ENCODE peak calls at places on chromosomes 16 and 17, in seven cellular contexts. One of them, this sample, is unnamed.

GRCh38 chr16:13039526-13039925 is 138.1 kb downstream of the SHISA9 start:
- DNase-seq in OCI-LY7: no peak
- DNase-seq in left kidney: no peak
- DNase-seq in activated CD4-positive, alpha-beta T cell treated with anti-CD3 and anti-CD28 coated beads for 24 hours: no peak
- DNase-seq in cardiac muscle cell: no peak
- DNase-seq in DMS53: no peak
- DNase-seq in cerebellum: no peak
- DNase-seq in this sample: no peak

GRCh38 chr17:50107790-50108414 is 12.8 kb downstream of the PDK2 start:
- DNase-seq in OCI-LY7: no peak
- DNase-seq in left kidney: no peak
- DNase-seq in activated CD4-positive, alpha-beta T cell treated with anti-CD3 and anti-CD28 coated beads for 24 hours: no peak
- DNase-seq in cardiac muscle cell: no peak
- DNase-seq in DMS53: no peak
- DNase-seq in cerebellum: no peak
- DNase-seq in this sample: no peak

GRCh38 chr17:52027081-52027480 is 131.4 kb downstream of the CA10 start:
- DNase-seq in OCI-LY7: no peak
- DNase-seq in left kidney: no peak
- DNase-seq in activated CD4-positive, alpha-beta T cell treated with anti-CD3 and anti-CD28 coated beads for 24 hours: no peak
- DNase-seq in cardiac muscle cell: no peak
- DNase-seq in DMS53: peak
- DNase-seq in cerebellum: no peak
- DNase-seq in this sample: no peak

GRCh38 chr16:73126453-73126853 is 78.5 kb upstream of the ZFHX3 start:
- DNase-seq in OCI-LY7: no peak
- DNase-seq in left kidney: no peak
- DNase-seq in activated CD4-positive, alpha-beta T cell treated with anti-CD3 and anti-CD28 coated beads for 24 hours: no peak
- DNase-seq in cardiac muscle cell: peak
- DNase-seq in DMS53: no peak
- DNase-seq in cerebellum: no peak
- DNase-seq in this sample: no peak

GRCh38 chr17:39385040-39385439 is 16.4 kb downstream of the FBXL20 start:
- DNase-seq in OCI-LY7: no peak
- DNase-seq in left kidney: no peak
- DNase-seq in activated CD4-positive, alpha-beta T cell treated with anti-CD3 and anti-CD28 coated beads for 24 hours: no peak
- DNase-seq in cardiac muscle cell: no peak
- DNase-seq in DMS53: no peak
- DNase-seq in cerebellum: no peak
- DNase-seq in this sample: no peak

GRCh38 chr17:46003907-46004748 is 5.1 kb downstream of the STH start:
- DNase-seq in OCI-LY7: no peak
- DNase-seq in left kidney: no peak
- DNase-seq in activated CD4-positive, alpha-beta T cell treated with anti-CD3 and anti-CD28 coated beads for 24 hours: no peak
- DNase-seq in cardiac muscle cell: peak
- DNase-seq in DMS53: peak
- DNase-seq in cerebellum: peak
- DNase-seq in this sample: no peak

GRCh38 chr17:5628262-5628661 is 44.0 kb upstream of the NLRP1 start:
- DNase-seq in OCI-LY7: no peak
- DNase-seq in left kidney: no peak
- DNase-seq in activated CD4-positive, alpha-beta T cell treated with anti-CD3 and anti-CD28 coated beads for 24 hours: no peak
- DNase-seq in cardiac muscle cell: no peak
- DNase-seq in DMS53: no peak
- DNase-seq in cerebellum: no peak
- DNase-seq in this sample: no peak

GRCh38 chr17:30304778-30305177 is 13.0 kb upstream of the BLMH start:
- DNase-seq in OCI-LY7: no peak
- DNase-seq in left kidney: no peak
- DNase-seq in activated CD4-positive, alpha-beta T cell treated with anti-CD3 and anti-CD28 coated beads for 24 hours: no peak
- DNase-seq in cardiac muscle cell: peak
- DNase-seq in DMS53: no peak
- DNase-seq in cerebellum: no peak
- DNase-seq in this sample: no peak

GRCh38 chr16:16164244-16164643 is 59.0 kb downstream of the ABCC6 start:
- DNase-seq in OCI-LY7: no peak
- DNase-seq in left kidney: no peak
- DNase-seq in activated CD4-positive, alpha-beta T cell treated with anti-CD3 and anti-CD28 coated beads for 24 hours: no peak
- DNase-seq in cardiac muscle cell: no peak
- DNase-seq in DMS53: no peak
- DNase-seq in cerebellum: no peak
- DNase-seq in this sample: no peak

GRCh38 chr17:17570207-17570797 is 21.2 kb downstream of the PEMT start:
- DNase-seq in OCI-LY7: no peak
- DNase-seq in left kidney: peak
- DNase-seq in activated CD4-positive, alpha-beta T cell treated with anti-CD3 and anti-CD28 coated beads for 24 hours: no peak
- DNase-seq in cardiac muscle cell: peak
- DNase-seq in DMS53: peak
- DNase-seq in cerebellum: peak
- DNase-seq in this sample: peak

GRCh38 chr17:71681427-71682173 is 439.2 kb upstream of the SOX9 start:
- DNase-seq in OCI-LY7: no peak
- DNase-seq in left kidney: peak
- DNase-seq in activated CD4-positive, alpha-beta T cell treated with anti-CD3 and anti-CD28 coated beads for 24 hours: no peak
- DNase-seq in cardiac muscle cell: no peak
- DNase-seq in DMS53: no peak
- DNase-seq in cerebellum: no peak
- DNase-seq in this sample: no peak

GRCh38 chr16:73214825-73215481 is 167.0 kb upstream of the ZFHX3 start:
- DNase-seq in OCI-LY7: no peak
- DNase-seq in left kidney: no peak
- DNase-seq in activated CD4-positive, alpha-beta T cell treated with anti-CD3 and anti-CD28 coated beads for 24 hours: no peak
- DNase-seq in cardiac muscle cell: peak
- DNase-seq in DMS53: no peak
- DNase-seq in cerebellum: no peak
- DNase-seq in this sample: no peak

GRCh38 chr17:41406205-41406604 is 8.8 kb upstream of the KRT31 start:
- DNase-seq in OCI-LY7: no peak
- DNase-seq in left kidney: peak
- DNase-seq in activated CD4-positive, alpha-beta T cell treated with anti-CD3 and anti-CD28 coated beads for 24 hours: no peak
- DNase-seq in cardiac muscle cell: no peak
- DNase-seq in DMS53: no peak
- DNase-seq in cerebellum: no peak
- DNase-seq in this sample: no peak

GRCh38 chr16:9219811-9220210 is 128.4 kb downstream of the HAPSTR1 start:
- DNase-seq in OCI-LY7: no peak
- DNase-seq in left kidney: no peak
- DNase-seq in activated CD4-positive, alpha-beta T cell treated with anti-CD3 and anti-CD28 coated beads for 24 hours: no peak
- DNase-seq in cardiac muscle cell: no peak
- DNase-seq in DMS53: no peak
- DNase-seq in cerebellum: no peak
- DNase-seq in this sample: no peak

GRCh38 chr16:4324871-4325740 is 9.2 kb downstream of the GLIS2 start:
- DNase-seq in OCI-LY7: peak
- DNase-seq in left kidney: no peak
- DNase-seq in activated CD4-positive, alpha-beta T cell treated with anti-CD3 and anti-CD28 coated beads for 24 hours: no peak
- DNase-seq in cardiac muscle cell: no peak
- DNase-seq in DMS53: no peak
- DNase-seq in cerebellum: no peak
- DNase-seq in this sample: no peak

GRCh38 chr16:7090628-7091115 is 242.0 kb upstream of the RBFOX1 start:
- DNase-seq in OCI-LY7: no peak
- DNase-seq in left kidney: no peak
- DNase-seq in activated CD4-positive, alpha-beta T cell treated with anti-CD3 and anti-CD28 coated beads for 24 hours: no peak
- DNase-seq in cardiac muscle cell: no peak
- DNase-seq in DMS53: no peak
- DNase-seq in cerebellum: no peak
- DNase-seq in this sample: no peak

GRCh38 chr16:27646811-27647210 is 96.9 kb downstream of the KATNIP start:
- DNase-seq in OCI-LY7: no peak
- DNase-seq in left kidney: no peak
- DNase-seq in activated CD4-positive, alpha-beta T cell treated with anti-CD3 and anti-CD28 coated beads for 24 hours: no peak
- DNase-seq in cardiac muscle cell: peak
- DNase-seq in DMS53: no peak
- DNase-seq in cerebellum: no peak
- DNase-seq in this sample: no peak

GRCh38 chr17:61431594-61432311 is 20.5 kb upstream of the TBX4 start:
- DNase-seq in OCI-LY7: no peak
- DNase-seq in left kidney: no peak
- DNase-seq in activated CD4-positive, alpha-beta T cell treated with anti-CD3 and anti-CD28 coated beads for 24 hours: no peak
- DNase-seq in cardiac muscle cell: no peak
- DNase-seq in DMS53: no peak
- DNase-seq in cerebellum: no peak
- DNase-seq in this sample: no peak

GRCh38 chr17:68085751-68086445 is 50.4 kb downstream of the KPNA2 start:
- DNase-seq in OCI-LY7: peak
- DNase-seq in left kidney: peak
- DNase-seq in activated CD4-positive, alpha-beta T cell treated with anti-CD3 and anti-CD28 coated beads for 24 hours: no peak
- DNase-seq in cardiac muscle cell: no peak
- DNase-seq in DMS53: no peak
- DNase-seq in cerebellum: no peak
- DNase-seq in this sample: no peak

GRCh38 chr17:66268247-66268927 is 34.0 kb upstream of the PRKCA start:
- DNase-seq in OCI-LY7: no peak
- DNase-seq in left kidney: no peak
- DNase-seq in activated CD4-positive, alpha-beta T cell treated with anti-CD3 and anti-CD28 coated beads for 24 hours: no peak
- DNase-seq in cardiac muscle cell: peak
- DNase-seq in DMS53: no peak
- DNase-seq in cerebellum: no peak
- DNase-seq in this sample: no peak

GRCh38 chr17:16463341-16464000 is 28.5 kb downstream of the LRRC75A start:
- DNase-seq in OCI-LY7: no peak
- DNase-seq in left kidney: peak
- DNase-seq in activated CD4-positive, alpha-beta T cell treated with anti-CD3 and anti-CD28 coated beads for 24 hours: no peak
- DNase-seq in cardiac muscle cell: peak
- DNase-seq in DMS53: peak
- DNase-seq in cerebellum: peak
- DNase-seq in this sample: peak

GRCh38 chr16:77784441-77785356 is 3.7 kb upstream of the VAT1L start:
- DNase-seq in OCI-LY7: no peak
- DNase-seq in left kidney: no peak
- DNase-seq in activated CD4-positive, alpha-beta T cell treated with anti-CD3 and anti-CD28 coated beads for 24 hours: no peak
- DNase-seq in cardiac muscle cell: peak
- DNase-seq in DMS53: peak
- DNase-seq in cerebellum: no peak
- DNase-seq in this sample: no peak

GRCh38 chr16:72890587-72890986 is 157.3 kb downstream of the ZFHX3 start:
- DNase-seq in OCI-LY7: no peak
- DNase-seq in left kidney: no peak
- DNase-seq in activated CD4-positive, alpha-beta T cell treated with anti-CD3 and anti-CD28 coated beads for 24 hours: no peak
- DNase-seq in cardiac muscle cell: no peak
- DNase-seq in DMS53: no peak
- DNase-seq in cerebellum: no peak
- DNase-seq in this sample: no peak

GRCh38 chr17:1229354-1229890 is 40.8 kb upstream of the BHLHA9 start:
- DNase-seq in OCI-LY7: peak
- DNase-seq in left kidney: peak
- DNase-seq in activated CD4-positive, alpha-beta T cell treated with anti-CD3 and anti-CD28 coated beads for 24 hours: peak
- DNase-seq in cardiac muscle cell: peak
- DNase-seq in DMS53: peak
- DNase-seq in cerebellum: no peak
- DNase-seq in this sample: no peak

GRCh38 chr17:19397556-19398041 is 10.6 kb upstream of the MFAP4 start:
- DNase-seq in OCI-LY7: peak
- DNase-seq in left kidney: peak
- DNase-seq in activated CD4-positive, alpha-beta T cell treated with anti-CD3 and anti-CD28 coated beads for 24 hours: no peak
- DNase-seq in cardiac muscle cell: no peak
- DNase-seq in DMS53: no peak
- DNase-seq in cerebellum: no peak
- DNase-seq in this sample: no peak

GRCh38 chr17:7098802-7099459 is 15.7 kb downstream of the ASGR2 start:
- DNase-seq in OCI-LY7: no peak
- DNase-seq in left kidney: no peak
- DNase-seq in activated CD4-positive, alpha-beta T cell treated with anti-CD3 and anti-CD28 coated beads for 24 hours: no peak
- DNase-seq in cardiac muscle cell: no peak
- DNase-seq in DMS53: no peak
- DNase-seq in cerebellum: no peak
- DNase-seq in this sample: no peak

GRCh38 chr17:69117855-69118758 is 23.6 kb downstream of the ABCA6 start:
- DNase-seq in OCI-LY7: peak
- DNase-seq in left kidney: no peak
- DNase-seq in activated CD4-positive, alpha-beta T cell treated with anti-CD3 and anti-CD28 coated beads for 24 hours: no peak
- DNase-seq in cardiac muscle cell: no peak
- DNase-seq in DMS53: no peak
- DNase-seq in cerebellum: no peak
- DNase-seq in this sample: no peak

GRCh38 chr16:82651921-82652601 is 25.3 kb downstream of the CDH13 start:
- DNase-seq in OCI-LY7: peak
- DNase-seq in left kidney: no peak
- DNase-seq in activated CD4-positive, alpha-beta T cell treated with anti-CD3 and anti-CD28 coated beads for 24 hours: no peak
- DNase-seq in cardiac muscle cell: no peak
- DNase-seq in DMS53: peak
- DNase-seq in cerebellum: no peak
- DNase-seq in this sample: no peak

GRCh38 chr17:74757502-74757901 is 9.1 kb downstream of the NHERF1 start:
- DNase-seq in OCI-LY7: no peak
- DNase-seq in left kidney: peak
- DNase-seq in activated CD4-positive, alpha-beta T cell treated with anti-CD3 and anti-CD28 coated beads for 24 hours: no peak
- DNase-seq in cardiac muscle cell: peak
- DNase-seq in DMS53: no peak
- DNase-seq in cerebellum: no peak
- DNase-seq in this sample: no peak

GRCh38 chr17:60468371-60468770 is 46.1 kb downstream of the CHCT1 start:
- DNase-seq in OCI-LY7: no peak
- DNase-seq in left kidney: no peak
- DNase-seq in activated CD4-positive, alpha-beta T cell treated with anti-CD3 and anti-CD28 coated beads for 24 hours: no peak
- DNase-seq in cardiac muscle cell: no peak
- DNase-seq in DMS53: no peak
- DNase-seq in cerebellum: peak
- DNase-seq in this sample: no peak